ENCODE peak calls at places on chromosomes 3 and 15, in seven cellular contexts. D, L, H, R, M, T and X are unnamed samples.

GRCh38 chr15:98567951-98568350 is 80.4 kb upstream of the IGF1R start:
- DNase-seq in H (no peak), D (no peak), T (no peak), R (no peak), M (no peak), L (no peak), X (no peak)

GRCh38 chr3:147919496-147919895 is 510.3 kb downstream of the ZIC1 start:
- DNase-seq in T (no peak), M (no peak), D (no peak), H (no peak), L (no peak), R (no peak), X (no peak)

GRCh38 chr15:74787251-74788041 is 5.6 kb downstream of the CSK start:
- DNase-seq in T (no peak), R (peak), M (peak), D (peak), H (no peak), L (peak), X (peak)

GRCh38 chr3:146274833-146275232 is 23.9 kb upstream of the PLSCR4 start:
- DNase-seq in M (no peak), R (no peak), L (no peak), D (no peak), H (no peak), T (no peak), X (no peak)

GRCh38 chr3:170697803-170698350 is 112.0 kb upstream of the SLC7A14 start:
- DNase-seq in T (no peak), M (no peak), R (no peak), L (no peak), D (no peak), H (no peak), X (no peak)

GRCh38 chr3:14595561-14595960 is 55.4 kb upstream of the GRIP2 start:
- DNase-seq in R (no peak), T (no peak), D (no peak), L (no peak), H (no peak), M (no peak), X (peak)

GRCh38 chr15:67142142-67143092 is 77.0 kb downstream of the SMAD3 start:
- DNase-seq in L (no peak), H (no peak), D (no peak), M (peak), T (no peak), R (no peak), X (no peak)

GRCh38 chr3:76760336-76760735 is 279.6 kb upstream of the ROBO2 start:
- DNase-seq in R (no peak), M (no peak), D (no peak), L (no peak), T (no peak), H (no peak), X (no peak)

GRCh38 chr15:66880380-66881155 is 178.5 kb downstream of the SMAD6 start:
- DNase-seq in D (no peak), M (no peak), H (no peak), R (no peak), T (no peak), L (no peak), X (peak)

GRCh38 chr15:78565951-78566774 is 843 bp downstream of the CHRNA5 start:
- DNase-seq in D (no peak), R (no peak), M (peak), T (no peak), L (no peak), H (peak), X (no peak)

GRCh38 chr3:149152420-149152819 is 23.0 kb downstream of the HPS3 start:
- DNase-seq in H (no peak), D (no peak), M (no peak), R (no peak), L (no peak), T (no peak), X (no peak)

GRCh38 chr3:101784850-101785613 is 6.0 kb downstream of the NXPE3 start:
- DNase-seq in R (no peak), L (no peak), H (no peak), M (no peak), T (no peak), D (no peak), X (no peak)

GRCh38 chr15:94032571-94032970 is 198.8 kb upstream of the MCTP2 start:
- DNase-seq in M (no peak), R (no peak), T (no peak), L (no peak), H (no peak), D (no peak), X (no peak)

GRCh38 chr3:183698760-183699159 is 1.2 kb downstream of the YEATS2 start:
- DNase-seq in L (no peak), D (no peak), H (no peak), M (peak), R (no peak), T (no peak), X (no peak)

GRCh38 chr3:72733676-72734075 is 114.6 kb downstream of the SHQ1 start:
- DNase-seq in D (no peak), M (no peak), R (no peak), T (no peak), H (no peak), L (no peak), X (no peak)

GRCh38 chr3:51024765-51025681 is 350.3 kb downstream of the DOCK3 start:
- DNase-seq in H (no peak), R (no peak), D (no peak), M (peak), L (peak), T (no peak), X (peak)

GRCh38 chr3:66426135-66426534 is 74.7 kb downstream of the LRIG1 start:
- DNase-seq in D (no peak), L (no peak), H (no peak), T (no peak), M (no peak), R (no peak), X (no peak)

GRCh38 chr3:50165388-50166308 is 10.5 kb downstream of the SEMA3F start:
- DNase-seq in M (no peak), L (peak), R (no peak), D (peak), T (no peak), H (no peak), X (no peak)

GRCh38 chr3:127556565-127556964 is 34.0 kb downstream of the TPRA1 start:
- DNase-seq in D (no peak), H (no peak), M (peak), T (no peak), R (no peak), L (no peak), X (no peak)

GRCh38 chr3:177420643-177421042 is 223.4 kb upstream of the TBL1XR1 start:
- DNase-seq in T (no peak), M (no peak), H (no peak), D (no peak), R (no peak), L (no peak), X (no peak)

GRCh38 chr15:55222588-55222987 is 25.8 kb upstream of the RSL24D1 start:
- DNase-seq in R (no peak), L (no peak), M (no peak), D (no peak), T (no peak), H (no peak), X (no peak)

GRCh38 chr15:56948000-56948765 is 29.7 kb downstream of the TCF12 start:
- DNase-seq in R (no peak), M (no peak), L (no peak), D (no peak), H (no peak), T (no peak), X (no peak)

GRCh38 chr3:54069961-54070360 is 52.4 kb upstream of the CACNA2D3 start:
- DNase-seq in M (no peak), D (no peak), L (no peak), H (no peak), R (no peak), T (no peak), X (no peak)
- H3K27ac ChIP-seq in M (no peak), D (no peak), L (no peak), H (no peak), R (peak), T (no peak), X (no peak)

DNA sequence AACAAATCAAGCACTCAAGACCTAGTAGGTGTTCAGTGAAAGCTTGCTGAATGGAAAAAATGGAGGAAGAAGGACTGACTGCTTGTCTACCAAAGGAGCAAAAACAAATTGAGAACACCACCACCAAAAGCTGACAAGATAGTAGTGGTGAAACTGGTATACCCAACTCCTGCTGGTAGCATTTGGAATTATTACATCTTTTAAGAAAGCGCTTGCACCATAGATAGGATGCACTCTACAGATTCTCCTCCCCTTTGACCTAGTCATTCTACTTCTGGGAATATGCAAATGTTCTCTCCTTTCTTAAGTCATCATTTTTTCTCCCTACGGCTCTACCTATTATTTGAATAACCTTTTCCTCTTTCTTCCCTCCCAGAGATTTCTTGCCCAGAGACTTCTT is 74.8 kb upstream of the TLE3 start:
- DNase-seq in M (no peak), T (no peak), L (no peak), D (no peak), H (no peak), R (no peak), X (no peak)
- TF ChIP-seq CTCF in M (no peak), T (no peak), L (no peak), D (no peak), H (no peak), R (no peak), X (no peak)

GRCh38 chr3:197293605-197294237 is 4.7 kb downstream of the DLG1 start:
- DNase-seq in M (no peak), R (no peak), H (no peak), L (no peak), D (no peak), T (no peak), X (no peak)

GRCh38 chr3:197298341-197298857 is at the start of gene DLG1:
- DNase-seq in H (peak), T (peak), R (peak), D (peak), M (peak), L (peak), X (peak)

GRCh38 chr3:197297476-197298340 is 704 bp downstream of the DLG1 start:
- DNase-seq in L (peak), H (peak), M (peak), D (peak), T (peak), R (peak), X (peak)

GRCh38 chr3:197297020-197297419 is 1.4 kb downstream of the DLG1 start:
- DNase-seq in L (no peak), T (no peak), M (no peak), H (no peak), R (no peak), D (no peak), X (no peak)

GRCh38 chr3:197295871-197296270 is 2.5 kb downstream of the DLG1 start:
- DNase-seq in D (no peak), M (no peak), T (no peak), L (no peak), R (no peak), H (no peak), X (no peak)
- H3K4me3 ChIP-seq in D (no peak), M (no peak), T (no peak), L (no peak), R (peak), H (peak), X (no peak)

DNA sequence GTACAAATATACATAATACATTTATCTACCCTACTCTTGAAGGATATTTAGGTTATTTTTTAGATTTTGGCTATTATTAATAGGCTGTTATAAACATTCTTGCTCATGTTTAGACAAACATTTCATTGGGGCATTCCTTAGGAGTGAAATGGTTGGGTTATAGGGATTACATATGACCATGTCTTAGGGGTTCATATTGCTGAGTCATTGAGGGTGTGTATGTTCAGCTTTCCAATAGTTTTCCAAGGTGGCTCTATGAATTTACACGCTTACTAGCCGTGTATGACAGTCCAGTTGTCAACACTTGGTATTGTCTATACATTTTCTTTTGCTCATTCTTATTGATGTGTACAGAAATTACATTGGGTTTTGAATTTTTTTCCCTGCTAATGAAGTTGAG is 125.8 kb downstream of the OXSM start:
- DNase-seq in L (no peak), H (no peak), T (no peak), M (no peak), D (no peak), R (no peak), X (no peak)
- H3K27ac ChIP-seq in L (no peak), H (no peak), T (no peak), M (no peak), D (no peak), R (no peak), X (no peak)